ENCODE peak calls at places on chromosomes 1 and 21, in five cellular contexts. P is CD8-positive, alpha-beta T cell; R is spleen; Y is heart right ventricle; T is thoracic aorta. F is an unnamed sample.

GRCh38 chr1:41742219-41742618 is 176.5 kb downstream of the HIVEP3 start:
- DNase-seq in P (no peak), R (no peak), Y (no peak), T (no peak), F (no peak)

GRCh38 chr21:25578070-25578961 is 29.0 kb downstream of the MRPL39 start:
- DNase-seq in P (no peak), R (no peak), Y (no peak), T (no peak), F (no peak)

GRCh38 chr1:114314098-114314497 is 160.4 kb upstream of the SYT6 start:
- DNase-seq in P (no peak), R (no peak), Y (no peak), T (no peak), F (no peak)

GRCh38 chr1:176938375-176938774 is 226.1 kb downstream of the ASTN1 start:
- DNase-seq in P (no peak), R (no peak), Y (no peak), T (no peak), F (no peak)

GRCh38 chr1:60874703-60875102 is 207.7 kb upstream of the NFIA start:
- DNase-seq in P (no peak), R (no peak), Y (no peak), T (no peak), F (no peak)

GRCh38 chr1:44328767-44329416 is 26.2 kb downstream of the ERI3 start:
- DNase-seq in P (no peak), R (no peak), Y (no peak), T (no peak), F (no peak)

GRCh38 chr21:45514311-45515021 is 27.8 kb downstream of the SLC19A1 start:
- DNase-seq in P (no peak), R (peak; percentile 70), Y (no peak), T (no peak), F (no peak)

GRCh38 chr1:243227596-243227995 is 27.5 kb downstream of the CEP170 start:
- DNase-seq in P (no peak), R (no peak), Y (no peak), T (no peak), F (no peak)

GRCh38 chr1:45016767-45017166 is 4.7 kb downstream of the UROD start:
- DNase-seq in P (no peak), R (no peak), Y (no peak), T (no peak), F (no peak)

GRCh38 chr1:86992790-86993189 is 78.4 kb downstream of the HS2ST1 start:
- DNase-seq in P (no peak), R (no peak), Y (no peak), T (no peak), F (no peak)

GRCh38 chr1:54376085-54377039 is 29.8 kb downstream of the SSBP3 start:
- DNase-seq in P (no peak), R (no peak), Y (no peak), T (no peak), F (no peak)

GRCh38 chr1:21811875-21812305 is at the start of gene LDLRAD2:
- DNase-seq in P (no peak), R (no peak), Y (no peak), T (no peak), F (no peak)

GRCh38 chr1:203669739-203670138 is 43.1 kb downstream of the ATP2B4 start:
- DNase-seq in P (no peak), R (no peak), Y (no peak), T (no peak), F (no peak)

GRCh38 chr1:57270926-57271698 is 152.7 kb downstream of the DAB1 start:
- DNase-seq in P (no peak), R (no peak), Y (no peak), T (no peak), F (no peak)

GRCh38 chr1:41493117-41493536 is 8.6 kb upstream of the EDN2 start:
- DNase-seq in P (no peak), R (no peak), Y (no peak), T (no peak), F (no peak)

GRCh38 chr1:202575906-202576653 is 134.2 kb downstream of the SYT2 start:
- DNase-seq in P (no peak), R (no peak), Y (no peak), T (no peak), F (no peak)

GRCh38 chr1:156794506-156795373 is 21.9 kb downstream of the SH2D2A start:
- DNase-seq in P (no peak), R (no peak), Y (no peak), T (no peak), F (no peak)

GRCh38 chr1:42601472-42601871 is 56.8 kb upstream of the PPIH start:
- DNase-seq in P (no peak), R (no peak), Y (no peak), T (no peak), F (no peak)

GRCh38 chr21:46154155-46154954 is 1.0 kb downstream of the FTCD start:
- DNase-seq in P (no peak), R (peak; percentile 39), Y (no peak), T (no peak), F (no peak)

GRCh38 chr1:246294263-246294662 is 212.8 kb downstream of the SMYD3 start:
- DNase-seq in P (no peak), R (no peak), Y (no peak), T (no peak), F (no peak)

GRCh38 chr1:24169286-24169685 is 17.8 kb downstream of the IFNLR1 start:
- DNase-seq in P (no peak), R (no peak), Y (no peak), T (no peak), F (no peak)

GRCh38 chr1:38207275-38207674 is 160.7 kb upstream of the POU3F1 start:
- DNase-seq in P (no peak), R (no peak), Y (no peak), T (no peak), F (no peak)

GRCh38 chr1:17874665-17875064 is 119.5 kb downstream of the ACTL8 start:
- DNase-seq in P (no peak), R (peak; percentile 16), Y (no peak), T (no peak), F (no peak)

GRCh38 chr21:39111928-39112327 is 71.3 kb downstream of the PSMG1 start:
- DNase-seq in P (no peak), R (no peak), Y (no peak), T (no peak), F (no peak)

GRCh38 chr1:223802602-223803001 is 43.1 kb downstream of the TP53BP2 start:
- DNase-seq in P (no peak), R (no peak), Y (no peak), T (no peak), F (no peak)

GRCh38 chr1:76587213-76587612 is 280.1 kb upstream of the ST6GALNAC5 start:
- DNase-seq in P (no peak), R (no peak), Y (no peak), T (no peak), F (no peak)

GRCh38 chr1:157691285-157691920 is 9.2 kb downstream of the FCRL3 start:
- DNase-seq in P (no peak), R (no peak), Y (no peak), T (no peak), F (no peak)

GRCh38 chr1:10851024-10852013 is 54.9 kb upstream of the CASZ1 start:
- DNase-seq in P (no peak), R (no peak), Y (no peak), T (no peak), F (no peak)

GRCh38 chr1:205068457-205069035 is 15.7 kb downstream of the TMEM81 start:
- DNase-seq in P (no peak), R (no peak), Y (no peak), T (no peak), F (no peak)

GRCh38 chr1:205192287-205192686 is 19.2 kb downstream of the DSTYK start:
- DNase-seq in P (no peak), R (no peak), Y (no peak), T (no peak), F (no peak)

GRCh38 chr1:67683306-67683705 is 1.7 kb upstream of the GADD45A start:
- DNase-seq in P (no peak), R (no peak), Y (no peak), T (no peak), F (no peak)

DNA sequence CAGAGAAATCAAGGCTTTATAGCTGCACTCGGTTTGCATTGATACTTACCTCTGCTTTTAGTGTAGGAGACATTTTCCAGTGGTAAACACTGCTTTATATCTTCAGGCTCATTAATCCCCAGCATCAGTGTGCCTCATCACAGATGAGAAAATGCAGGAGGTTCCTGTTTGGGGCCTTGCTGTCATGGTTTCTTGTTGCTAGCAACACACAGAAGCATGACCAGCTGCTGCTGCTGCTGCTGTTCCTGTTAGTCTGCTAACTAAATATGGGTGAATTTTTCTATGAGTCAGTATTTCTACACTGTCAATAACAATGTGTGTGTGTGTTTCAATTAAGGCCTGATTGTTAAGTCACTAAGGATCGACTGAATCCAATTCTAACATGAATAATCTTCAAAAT is 85.8 kb upstream of the RGS1 start:
- DNase-seq in P (no peak), R (no peak), Y (peak; percentile 64), T (peak; percentile 31), F (no peak)
- H3K27ac ChIP-seq in P (no peak overlapping the region), R (no peak overlapping the region), Y (peak overlapping the region; percentile 58), T (peak overlapping the region; percentile 50), F (no peak overlapping the region)

GRCh38 chr21:21101911-21102310 is 103.7 kb downstream of the NCAM2 start:
- DNase-seq in P (no peak), R (no peak), Y (no peak), T (no peak), F (no peak)
- TF ChIP-seq CTCF in P (no peak), R (no peak), Y (no peak), T (no peak), F (no peak)

GRCh38 chr1:225724251-225724650 is 53.4 kb upstream of the SRP9 start:
- DNase-seq in P (no peak), R (no peak), Y (no peak), T (no peak), F (no peak)
- H3K27ac ChIP-seq in P (no peak overlapping the region), R (no peak overlapping the region), Y (no peak overlapping the region), T (no peak overlapping the region), F (no peak overlapping the region)

DNA sequence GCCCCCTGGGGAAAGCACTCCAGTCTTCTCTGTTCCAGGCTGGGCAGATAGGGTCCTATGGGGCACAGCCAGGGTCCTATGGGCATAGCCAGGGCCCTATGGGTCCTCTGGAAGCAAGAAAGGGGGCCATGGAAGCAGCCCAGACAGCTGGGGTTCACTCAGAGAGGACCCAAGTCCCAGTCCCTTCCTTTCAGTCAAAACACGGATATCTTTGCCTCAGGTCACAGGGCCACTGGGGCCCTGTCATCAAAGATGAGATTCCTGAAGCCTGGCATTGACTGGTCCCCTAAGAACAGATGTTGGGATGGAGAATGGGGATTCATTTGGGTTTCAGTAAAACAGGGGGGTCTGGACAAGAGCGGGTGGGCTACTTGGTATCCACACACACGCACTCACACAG is 8.5 kb downstream of the IGSF8 start:
- DNase-seq in P (no peak), R (no peak), Y (no peak), T (no peak), F (no peak)
- TF ChIP-seq CTCF in P (no peak), R (no peak), Y (no peak), T (no peak), F (no peak)

DNA sequence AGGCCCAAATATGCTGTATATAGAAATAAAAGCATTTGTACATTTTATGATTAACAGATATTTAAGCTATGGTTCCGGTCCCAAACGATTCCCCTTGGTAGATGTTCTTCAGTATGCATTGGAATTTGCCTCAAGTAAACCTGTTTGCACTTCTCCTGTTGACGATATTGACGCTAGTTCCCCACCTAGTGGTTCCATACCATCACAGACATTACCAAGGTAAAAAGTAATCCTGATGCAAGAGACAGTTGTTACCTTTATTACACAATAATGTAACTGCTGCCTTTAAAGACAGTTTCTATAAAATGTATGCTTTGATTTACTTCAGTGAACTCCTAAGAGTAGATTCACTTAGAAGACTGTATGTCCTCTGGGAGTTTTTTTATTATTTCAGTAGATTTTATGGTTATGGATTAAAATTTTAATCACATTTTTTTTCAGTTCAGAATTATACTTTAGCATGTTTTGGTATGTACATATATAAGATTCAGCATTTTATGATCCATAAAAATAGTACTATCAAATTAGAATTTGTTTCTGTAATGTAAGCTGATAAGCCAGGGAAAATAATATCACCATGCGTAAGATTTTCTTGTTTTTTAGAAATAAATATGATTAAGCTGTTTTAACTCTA is 96.5 kb downstream of the USP25 start:
- DNase-seq in P (no peak), R (no peak), Y (peak; percentile 16), T (no peak), F (no peak)
- H3K27ac ChIP-seq in P (no peak overlapping the region), R (no peak overlapping the region), Y (peak overlapping the region; percentile 68), T (no peak overlapping the region), F (no peak overlapping the region)

F was measured in CD4-positive, alpha-beta T cell.